ENCODE peak calls at places on chromosomes 11 and 22, in nine cellular contexts. One of them, this sample, is unnamed.

GRCh38 chr11:102138677-102139076 is 28.4 kb downstream of the YAP1 start:
- DNase-seq in ELF-1: no peak
- DNase-seq in T1000: no peak
- DNase-seq in hepatic stellate cell: peak
- DNase-seq in transverse colon: no peak
- DNase-seq in hepatocyte: no peak
- DNase-seq in heart right ventricle: no peak
- DNase-seq in astrocyte of the cerebellum: peak
- DNase-seq in activated CD4-positive, alpha-beta T cell treated with anti-CD3 and anti-CD28 coated beads for 24 hours: no peak
- DNase-seq in this sample: no peak

GRCh38 chr11:111162306-111162705 is 83.2 kb upstream of the POU2AF2 start:
- DNase-seq in ELF-1: no peak
- DNase-seq in T1000: no peak
- DNase-seq in hepatic stellate cell: no peak
- DNase-seq in transverse colon: no peak
- DNase-seq in hepatocyte: no peak
- DNase-seq in heart right ventricle: no peak
- DNase-seq in astrocyte of the cerebellum: peak
- DNase-seq in activated CD4-positive, alpha-beta T cell treated with anti-CD3 and anti-CD28 coated beads for 24 hours: no peak
- DNase-seq in this sample: no peak

GRCh38 chr11:126477526-126478275 is 122.2 kb downstream of the ST3GAL4 start:
- DNase-seq in ELF-1: no peak
- DNase-seq in T1000: no peak
- DNase-seq in hepatic stellate cell: no peak
- DNase-seq in transverse colon: no peak
- DNase-seq in hepatocyte: no peak
- DNase-seq in heart right ventricle: no peak
- DNase-seq in astrocyte of the cerebellum: no peak
- DNase-seq in activated CD4-positive, alpha-beta T cell treated with anti-CD3 and anti-CD28 coated beads for 24 hours: no peak
- DNase-seq in this sample: no peak

GRCh38 chr11:117586392-117586791 is 210.6 kb downstream of the DSCAML1 start:
- DNase-seq in ELF-1: no peak
- DNase-seq in T1000: no peak
- DNase-seq in hepatic stellate cell: no peak
- DNase-seq in transverse colon: no peak
- DNase-seq in hepatocyte: no peak
- DNase-seq in heart right ventricle: no peak
- DNase-seq in astrocyte of the cerebellum: no peak
- DNase-seq in activated CD4-positive, alpha-beta T cell treated with anti-CD3 and anti-CD28 coated beads for 24 hours: no peak
- DNase-seq in this sample: no peak

GRCh38 chr22:44828193-44828592 is 75.8 kb downstream of the ARHGAP8 start:
- DNase-seq in ELF-1: peak
- DNase-seq in T1000: no peak
- DNase-seq in hepatic stellate cell: no peak
- DNase-seq in transverse colon: no peak
- DNase-seq in hepatocyte: no peak
- DNase-seq in heart right ventricle: no peak
- DNase-seq in astrocyte of the cerebellum: no peak
- DNase-seq in activated CD4-positive, alpha-beta T cell treated with anti-CD3 and anti-CD28 coated beads for 24 hours: no peak
- DNase-seq in this sample: peak

GRCh38 chr11:95066721-95067041 is at the start of gene SRSF8:
- DNase-seq in ELF-1: no peak
- DNase-seq in T1000: no peak
- DNase-seq in hepatic stellate cell: no peak
- DNase-seq in transverse colon: no peak
- DNase-seq in hepatocyte: no peak
- DNase-seq in heart right ventricle: no peak
- DNase-seq in astrocyte of the cerebellum: no peak
- DNase-seq in activated CD4-positive, alpha-beta T cell treated with anti-CD3 and anti-CD28 coated beads for 24 hours: no peak
- DNase-seq in this sample: no peak

GRCh38 chr22:49825944-49826602 is 1.6 kb downstream of the BRD1 start:
- DNase-seq in ELF-1: no peak
- DNase-seq in T1000: no peak
- DNase-seq in hepatic stellate cell: no peak
- DNase-seq in transverse colon: peak
- DNase-seq in hepatocyte: peak
- DNase-seq in heart right ventricle: no peak
- DNase-seq in astrocyte of the cerebellum: no peak
- DNase-seq in activated CD4-positive, alpha-beta T cell treated with anti-CD3 and anti-CD28 coated beads for 24 hours: peak
- DNase-seq in this sample: peak

GRCh38 chr11:1935156-1936071 is 11.7 kb upstream of the MRPL23 start:
- DNase-seq in ELF-1: no peak
- DNase-seq in T1000: no peak
- DNase-seq in hepatic stellate cell: no peak
- DNase-seq in transverse colon: no peak
- DNase-seq in hepatocyte: no peak
- DNase-seq in heart right ventricle: peak
- DNase-seq in astrocyte of the cerebellum: no peak
- DNase-seq in activated CD4-positive, alpha-beta T cell treated with anti-CD3 and anti-CD28 coated beads for 24 hours: no peak
- DNase-seq in this sample: peak

GRCh38 chr11:5524756-5525155 is 8.3 kb upstream of the UBQLNL start:
- DNase-seq in ELF-1: no peak
- DNase-seq in T1000: no peak
- DNase-seq in hepatic stellate cell: no peak
- DNase-seq in transverse colon: no peak
- DNase-seq in hepatocyte: no peak
- DNase-seq in heart right ventricle: no peak
- DNase-seq in astrocyte of the cerebellum: no peak
- DNase-seq in activated CD4-positive, alpha-beta T cell treated with anti-CD3 and anti-CD28 coated beads for 24 hours: no peak
- DNase-seq in this sample: no peak

GRCh38 chr11:116180806-116181600 is 591.8 kb downstream of the BUD13 start:
- DNase-seq in ELF-1: no peak
- DNase-seq in T1000: no peak
- DNase-seq in hepatic stellate cell: no peak
- DNase-seq in transverse colon: no peak
- DNase-seq in hepatocyte: no peak
- DNase-seq in heart right ventricle: no peak
- DNase-seq in astrocyte of the cerebellum: no peak
- DNase-seq in activated CD4-positive, alpha-beta T cell treated with anti-CD3 and anti-CD28 coated beads for 24 hours: no peak
- DNase-seq in this sample: no peak

GRCh38 chr22:47291565-47292495 is 529.4 kb downstream of the TBC1D22A start:
- DNase-seq in ELF-1: no peak
- DNase-seq in T1000: no peak
- DNase-seq in hepatic stellate cell: no peak
- DNase-seq in transverse colon: no peak
- DNase-seq in hepatocyte: no peak
- DNase-seq in heart right ventricle: no peak
- DNase-seq in astrocyte of the cerebellum: no peak
- DNase-seq in activated CD4-positive, alpha-beta T cell treated with anti-CD3 and anti-CD28 coated beads for 24 hours: no peak
- DNase-seq in this sample: peak

GRCh38 chr22:29716814-29717213 is 3.0 kb upstream of the CABP7 start:
- DNase-seq in ELF-1: peak
- DNase-seq in T1000: peak
- DNase-seq in hepatic stellate cell: peak
- DNase-seq in transverse colon: peak
- DNase-seq in hepatocyte: peak
- DNase-seq in heart right ventricle: peak
- DNase-seq in astrocyte of the cerebellum: peak
- DNase-seq in activated CD4-positive, alpha-beta T cell treated with anti-CD3 and anti-CD28 coated beads for 24 hours: no peak
- DNase-seq in this sample: no peak

GRCh38 chr11:114001416-114001815 is 26.5 kb downstream of the HTR3A start:
- DNase-seq in ELF-1: no peak
- DNase-seq in T1000: no peak
- DNase-seq in hepatic stellate cell: no peak
- DNase-seq in transverse colon: peak
- DNase-seq in hepatocyte: peak
- DNase-seq in heart right ventricle: no peak
- DNase-seq in astrocyte of the cerebellum: no peak
- DNase-seq in activated CD4-positive, alpha-beta T cell treated with anti-CD3 and anti-CD28 coated beads for 24 hours: no peak
- DNase-seq in this sample: no peak

GRCh38 chr22:36465232-36466021 is 16.0 kb downstream of the TXN2 start:
- DNase-seq in ELF-1: no peak
- DNase-seq in T1000: peak
- DNase-seq in hepatic stellate cell: peak
- DNase-seq in transverse colon: peak
- DNase-seq in hepatocyte: peak
- DNase-seq in heart right ventricle: peak
- DNase-seq in astrocyte of the cerebellum: peak
- DNase-seq in activated CD4-positive, alpha-beta T cell treated with anti-CD3 and anti-CD28 coated beads for 24 hours: no peak
- DNase-seq in this sample: no peak

GRCh38 chr11:1820463-1821325 is 14.1 kb upstream of the SYT8 start:
- DNase-seq in ELF-1: no peak
- DNase-seq in T1000: no peak
- DNase-seq in hepatic stellate cell: peak
- DNase-seq in transverse colon: no peak
- DNase-seq in hepatocyte: no peak
- DNase-seq in heart right ventricle: no peak
- DNase-seq in astrocyte of the cerebellum: no peak
- DNase-seq in activated CD4-positive, alpha-beta T cell treated with anti-CD3 and anti-CD28 coated beads for 24 hours: no peak
- DNase-seq in this sample: no peak

GRCh38 chr22:30047364-30047738 is 32.9 kb upstream of the HORMAD2 start:
- DNase-seq in ELF-1: no peak
- DNase-seq in T1000: no peak
- DNase-seq in hepatic stellate cell: peak
- DNase-seq in transverse colon: no peak
- DNase-seq in hepatocyte: no peak
- DNase-seq in heart right ventricle: no peak
- DNase-seq in astrocyte of the cerebellum: no peak
- DNase-seq in activated CD4-positive, alpha-beta T cell treated with anti-CD3 and anti-CD28 coated beads for 24 hours: no peak
- DNase-seq in this sample: no peak

GRCh38 chr11:57546869-57547518 is 9.6 kb downstream of the SMTNL1 start:
- DNase-seq in ELF-1: peak
- DNase-seq in T1000: no peak
- DNase-seq in hepatic stellate cell: peak
- DNase-seq in transverse colon: no peak
- DNase-seq in hepatocyte: peak
- DNase-seq in heart right ventricle: no peak
- DNase-seq in astrocyte of the cerebellum: no peak
- DNase-seq in activated CD4-positive, alpha-beta T cell treated with anti-CD3 and anti-CD28 coated beads for 24 hours: no peak
- DNase-seq in this sample: no peak

GRCh38 chr11:62421996-62422395 is 3.2 kb downstream of the SCGB1A1 start:
- DNase-seq in ELF-1: no peak
- DNase-seq in T1000: no peak
- DNase-seq in hepatic stellate cell: no peak
- DNase-seq in transverse colon: no peak
- DNase-seq in hepatocyte: no peak
- DNase-seq in heart right ventricle: no peak
- DNase-seq in astrocyte of the cerebellum: no peak
- DNase-seq in activated CD4-positive, alpha-beta T cell treated with anti-CD3 and anti-CD28 coated beads for 24 hours: no peak
- DNase-seq in this sample: no peak

GRCh38 chr11:34303028-34303427 is 54.8 kb downstream of the ABTB2 start:
- DNase-seq in ELF-1: no peak
- DNase-seq in T1000: no peak
- DNase-seq in hepatic stellate cell: no peak
- DNase-seq in transverse colon: no peak
- DNase-seq in hepatocyte: no peak
- DNase-seq in heart right ventricle: no peak
- DNase-seq in astrocyte of the cerebellum: no peak
- DNase-seq in activated CD4-positive, alpha-beta T cell treated with anti-CD3 and anti-CD28 coated beads for 24 hours: no peak
- DNase-seq in this sample: no peak

GRCh38 chr11:68692115-68692514 is 7.8 kb downstream of the GAL start:
- DNase-seq in ELF-1: no peak
- DNase-seq in T1000: no peak
- DNase-seq in hepatic stellate cell: no peak
- DNase-seq in transverse colon: no peak
- DNase-seq in hepatocyte: no peak
- DNase-seq in heart right ventricle: no peak
- DNase-seq in astrocyte of the cerebellum: no peak
- DNase-seq in activated CD4-positive, alpha-beta T cell treated with anti-CD3 and anti-CD28 coated beads for 24 hours: no peak
- DNase-seq in this sample: no peak

GRCh38 chr11:77322506-77322905 is 21.0 kb upstream of the GDPD4 start:
- DNase-seq in ELF-1: no peak
- DNase-seq in T1000: no peak
- DNase-seq in hepatic stellate cell: no peak
- DNase-seq in transverse colon: no peak
- DNase-seq in hepatocyte: no peak
- DNase-seq in heart right ventricle: no peak
- DNase-seq in astrocyte of the cerebellum: peak
- DNase-seq in activated CD4-positive, alpha-beta T cell treated with anti-CD3 and anti-CD28 coated beads for 24 hours: no peak
- DNase-seq in this sample: no peak

This sample was measured in CD14-positive monocyte.